ENCODE peak calls at places on chromosomes 7 and 10, in six cellular contexts. X is fibroblast of pulmonary artery; H is dermis blood vessel endothelial cell; K is cerebellum; M is activated naive CD4-positive, alpha-beta T cell treated with anti-CD3 and anti-CD28 coated beads for 36 hours; E is 8988T. B is an unnamed sample.

GRCh38 chr10:121566755-121567154 is 31.5 kb downstream of the FGFR2 start:
- DNase-seq in M (no peak), X (no peak), K (no peak), E (no peak), H (no peak), B (no peak)

GRCh38 chr10:42875792-42876191 is 93.2 kb downstream of the BMS1 start:
- DNase-seq in X (peak), K (no peak), E (no peak), M (no peak), H (no peak), B (no peak)

GRCh38 chr10:125003901-125004467 is 62.1 kb downstream of the ZRANB1 start:
- DNase-seq in H (no peak), X (no peak), M (no peak), E (no peak), K (no peak), B (no peak)

GRCh38 chr7:87414400-87415188 is 60.9 kb downstream of the ABCB4 start:
- DNase-seq in X (no peak), K (no peak), H (no peak), E (no peak), M (no peak), B (no peak)

GRCh38 chr7:112103246-112103645 is 103.0 kb downstream of the DOCK4 start:
- DNase-seq in X (peak), H (peak), M (no peak), E (no peak), K (no peak), B (no peak)

GRCh38 chr7:131688738-131689661 is 132.6 kb upstream of the PODXL start:
- DNase-seq in E (peak), X (peak), M (peak), H (peak), K (peak), B (peak)

GRCh38 chr7:15424468-15424867 is 137.3 kb downstream of the AGMO start:
- DNase-seq in K (no peak), M (no peak), X (no peak), E (no peak), H (no peak), B (no peak)

GRCh38 chr7:112449353-112449752 is 907 bp upstream of the IFRD1 start:
- DNase-seq in H (peak), K (no peak), X (no peak), M (peak), E (no peak), B (no peak)

GRCh38 chr7:158353606-158354570 is 233.7 kb downstream of the PTPRN2 start:
- DNase-seq in E (no peak), H (peak), X (peak), K (no peak), M (peak), B (peak)

GRCh38 chr7:2260820-2261219 is 18.8 kb downstream of the NUDT1 start:
- DNase-seq in X (no peak), K (peak), E (peak), M (no peak), H (peak), B (peak)

GRCh38 chr10:86260564-86260963 is 106.0 kb downstream of the GRID1 start:
- DNase-seq in K (no peak), E (no peak), H (no peak), M (no peak), X (no peak), B (no peak)

GRCh38 chr10:123165445-123166072 is 11.4 kb downstream of the BUB3 start:
- DNase-seq in H (peak), E (no peak), X (no peak), M (no peak), K (no peak), B (no peak)

GRCh38 chr10:58334817-58335305 is at the start of gene UBE2D1:
- DNase-seq in K (peak), E (peak), X (peak), H (peak), M (peak), B (peak)

GRCh38 chr7:155893664-155894063 is 81.4 kb upstream of the SHH start:
- DNase-seq in H (no peak), X (no peak), E (no peak), M (no peak), K (no peak), B (no peak)

GRCh38 chr10:61465807-61466425 is 12.7 kb upstream of the TMEM26 start:
- DNase-seq in M (no peak), K (no peak), H (no peak), X (peak), E (no peak), B (no peak)

GRCh38 chr7:142323706-142324105 is 65.8 kb upstream of the PRSS58 start:
- DNase-seq in K (no peak), X (no peak), M (peak), H (peak), E (peak), B (no peak)